ENCODE peak calls at places on chromosomes 5 and 9, in ten cellular contexts. A is B cell; C is islet precursor cell; W is NCI-H1436; I is effector memory CD8-positive, alpha-beta T cell; Y is amygdala; Q is stimulated activated effector memory CD8-positive, alpha-beta T cell treated with anti-CD3 and anti-CD28 coated beads, Interleukin-12 subunit alpha, Interleukin-12 subunit beta, amount 100 ng/mL, for 72 hours; O is stimulated activated CD4-positive, alpha-beta T cell treated with anti-CD3 and anti-CD28 coated beads, Interleukin-2, amount 100 ng/mL, for 48 hours; R is T-helper 2 cell; L is DMS79 treated with DMSO at 0.1 percent for 48 hours. G is an unnamed sample.

GRCh38 chr9:132447346-132447745 is 37.3 kb downstream of the CFAP77 start:
- DNase-seq in R (no peak), W (no peak), I (no peak), C (peak; percentile 82), O (no peak), L (no peak), A (no peak), Q (no peak), Y (no peak), G (no peak)

GRCh38 chr9:4334439-4334838 is 34.6 kb upstream of the GLIS3 start:
- DNase-seq in W (no peak), A (no peak), Y (peak; percentile 3), C (peak; percentile 85), R (no peak), Q (no peak), I (no peak), O (no peak), L (peak; percentile 50), G (peak; percentile 50)

GRCh38 chr5:93273176-93273575 is 307.8 kb downstream of the NR2F1-AS1 start:
- DNase-seq in A (no peak), R (no peak), C (no peak), W (no peak), Q (no peak), O (no peak), Y (no peak), L (no peak), I (no peak), G (no peak)

GRCh38 chr9:114906922-114907571 is 23.3 kb downstream of the TNFSF8 start:
- DNase-seq in W (no peak), C (peak; percentile 93), Y (no peak), R (no peak), Q (no peak), L (peak; percentile 99), O (no peak), A (peak; percentile 43), I (peak; percentile 38), G (no peak)

GRCh38 chr5:39201160-39201794 is 18.1 kb downstream of the FYB1 start:
- DNase-seq in Q (no peak), O (no peak), R (no peak), I (no peak), Y (no peak), A (no peak), L (no peak), C (no peak), W (no peak), G (no peak)

GRCh38 chr9:124894035-124894740 is 32.3 kb downstream of the ARPC5L start:
- DNase-seq in W (no peak), I (no peak), C (no peak), A (no peak), Y (no peak), L (no peak), Q (no peak), O (no peak), R (no peak), G (no peak)

GRCh38 chr9:70987986-70988385 is 133.4 kb downstream of the TRPM3 start:
- DNase-seq in W (no peak), A (no peak), Y (no peak), I (no peak), O (no peak), Q (no peak), C (no peak), L (no peak), R (no peak), G (no peak)

GRCh38 chr5:154276932-154277331 is 86.4 kb downstream of the GALNT10 start:
- DNase-seq in Q (no peak), Y (no peak), O (no peak), A (no peak), I (no peak), W (no peak), C (no peak), L (no peak), R (no peak), G (no peak)

GRCh38 chr9:71025728-71026127 is 95.7 kb downstream of the TRPM3 start:
- DNase-seq in Q (no peak), O (no peak), I (no peak), W (no peak), L (no peak), Y (no peak), C (no peak), R (no peak), A (no peak), G (no peak)

GRCh38 chr9:69174645-69175487 is 789 bp downstream of the TJP2 start:
- DNase-seq in W (no peak), I (no peak), L (peak; percentile 17), C (peak; percentile 94), O (peak; percentile 24), Y (no peak), Q (peak; percentile 79), R (no peak), A (peak; percentile 12), G (no peak)

GRCh38 chr9:93321220-93321610 is 130.3 kb upstream of the FAM120A start:
- DNase-seq in I (no peak), Q (no peak), L (no peak), C (no peak), Y (no peak), A (no peak), R (no peak), W (no peak), O (no peak), G (no peak)

GRCh38 chr9:6680797-6681146 is 35.2 kb upstream of the GLDC start:
- DNase-seq in A (peak; percentile 83), Y (no peak), L (no peak), C (no peak), Q (no peak), W (no peak), I (no peak), O (peak; percentile 59), R (no peak), G (peak; percentile 85)

GRCh38 chr9:78296208-78296892 is 575 bp upstream of the PSAT1 start:
- DNase-seq in Y (no peak), Q (no peak), A (peak; percentile 17), L (peak; percentile 7), C (peak; percentile 80), R (no peak), O (peak; percentile 8), I (no peak), W (peak; percentile 28), G (peak; percentile 66)

GRCh38 chr5:34524123-34524522 is 132.0 kb upstream of the RAI14 start:
- DNase-seq in Y (no peak), C (no peak), O (no peak), A (no peak), R (no peak), Q (no peak), L (no peak), I (no peak), W (no peak), G (no peak)

GRCh38 chr5:179272326-179273073 is 72.8 kb downstream of the ADAMTS2 start:
- DNase-seq in Y (no peak), W (no peak), R (no peak), O (no peak), I (no peak), L (no peak), Q (no peak), C (no peak), A (no peak), G (no peak)

GRCh38 chr9:128886211-128886826 is 4.4 kb downstream of the LRRC8A start:
- DNase-seq in L (no peak), O (no peak), Y (no peak), R (no peak), I (no peak), A (no peak), W (no peak), Q (no peak), C (no peak), G (no peak)

GRCh38 chr5:112183103-112183634 is 235.9 kb downstream of the EPB41L4A start:
- DNase-seq in I (no peak), W (no peak), O (no peak), L (no peak), C (no peak), R (no peak), A (no peak), Q (no peak), Y (no peak), G (no peak)

GRCh38 chr5:65021527-65022226 is 252.9 kb downstream of the CWC27 start:
- DNase-seq in Y (no peak), W (no peak), L (no peak), R (peak; percentile 48), C (no peak), I (no peak), O (no peak), A (no peak), Q (no peak), G (no peak)

GRCh38 chr5:4250254-4250653 is 654.6 kb downstream of the IRX1 start:
- DNase-seq in C (no peak), R (no peak), Y (no peak), W (no peak), A (no peak), O (no peak), Q (no peak), I (no peak), L (no peak), G (no peak)

GRCh38 chr5:122515709-122516431 is 203.8 kb downstream of the SNCAIP start:
- DNase-seq in R (no peak), Q (no peak), L (peak; percentile 1), Y (no peak), A (peak; percentile 75), I (no peak), O (no peak), W (peak; percentile 64), C (peak; percentile 81), G (no peak)

GRCh38 chr5:151251001-151251551 is 1.9 kb upstream of the GM2A start:
- DNase-seq in W (no peak), Q (peak; percentile 75), C (no peak), Y (no peak), O (peak; percentile 25), L (no peak), A (no peak), I (no peak), R (peak; percentile 18), G (no peak)

GRCh38 chr9:133691659-133692363 is 46.3 kb downstream of the SARDH start:
- DNase-seq in C (peak; percentile 90), A (no peak), L (no peak), Q (no peak), I (no peak), R (no peak), O (no peak), Y (no peak), W (no peak), G (no peak)

GRCh38 chr5:158785397-158785796 is 314.3 kb downstream of the EBF1 start:
- DNase-seq in W (no peak), I (no peak), O (no peak), A (no peak), Y (no peak), C (no peak), Q (no peak), L (no peak), R (no peak), G (no peak)

GRCh38 chr9:75432888-75433287 is 344.6 kb downstream of the OSTF1 start:
- DNase-seq in I (no peak), L (no peak), Y (no peak), C (no peak), Q (no peak), R (no peak), W (no peak), O (no peak), A (no peak), G (no peak)

GRCh38 chr9:116541402-116541801 is 145.7 kb upstream of the TRIM32 start:
- DNase-seq in O (no peak), Y (no peak), Q (no peak), L (no peak), C (no peak), I (no peak), R (no peak), A (no peak), W (no peak), G (no peak)

GRCh38 chr9:8539681-8540197 is 740.2 kb upstream of the DMAC1 start:
- DNase-seq in Q (no peak), Y (no peak), A (no peak), C (no peak), R (no peak), L (no peak), O (no peak), W (no peak), I (no peak), G (no peak)

GRCh38 chr9:111922324-111923013 is 25.9 kb downstream of the UGCG start:
- DNase-seq in Y (no peak), W (peak; percentile 38), A (no peak), R (no peak), I (no peak), C (no peak), O (no peak), L (peak; percentile 49), Q (no peak), G (no peak)

GRCh38 chr5:1464096-1464446 is 18.8 kb upstream of the SLC6A3 start:
- DNase-seq in Y (no peak), A (no peak), R (no peak), I (no peak), L (no peak), W (no peak), O (no peak), Q (no peak), C (no peak), G (no peak)